ENCODE peak calls at places on chromosomes 1 and 21, in five cellular contexts. R is mesenchymal stem cell, L is H1, T is neuronal stem cell, P is trophoblast cell. W is an unnamed sample.

GRCh38 chr1:110053557-110054428 is 16.7 kb downstream of the ALX3 start:
- DNase-seq in P (peak), T (peak), L (no peak), R (peak), W (peak)

GRCh38 chr1:70887936-70888335 is 159.7 kb downstream of the PTGER3 start:
- DNase-seq in P (no peak), R (no peak), L (no peak), T (no peak), W (no peak)

GRCh38 chr1:202160377-202160940 is at the start of gene PTPN7:
- DNase-seq in R (no peak), L (no peak), P (no peak), T (no peak), W (peak)

GRCh38 chr1:39250460-39251240 is 46.2 kb downstream of the MACF1 start:
- DNase-seq in T (no peak), P (no peak), L (no peak), R (peak), W (no peak)

GRCh38 chr21:46500224-46500861 is 41.7 kb downstream of the DIP2A start:
- DNase-seq in P (no peak), T (no peak), R (peak), L (no peak), W (no peak)

GRCh38 chr1:232950919-232951579 is 638 bp downstream of the NTPCR start:
- DNase-seq in T (no peak), P (peak), R (peak), L (no peak), W (peak)

GRCh38 chr1:6634278-6635052 is 9.8 kb downstream of the THAP3 start:
- DNase-seq in R (peak), L (no peak), P (peak), T (no peak), W (peak)

GRCh38 chr1:110190282-110190929 is 19.7 kb upstream of the KCNC4 start:
- DNase-seq in T (no peak), P (no peak), R (no peak), L (no peak), W (no peak)

GRCh38 chr1:97745912-97746311 is 174.9 kb downstream of the DPYD start:
- DNase-seq in P (no peak), L (no peak), R (peak), T (no peak), W (no peak)

GRCh38 chr1:155504207-155504606 is 58.4 kb downstream of the ASH1L start:
- DNase-seq in T (no peak), L (no peak), P (peak), R (peak), W (no peak)

GRCh38 chr1:246058478-246058877 is 448.6 kb downstream of the SMYD3 start:
- DNase-seq in L (no peak), P (no peak), T (no peak), R (no peak), W (no peak)

GRCh38 chr1:220274122-220274855 is 2.0 kb upstream of the RAB3GAP2 start:
- DNase-seq in R (peak), L (no peak), T (no peak), P (no peak), W (no peak)

GRCh38 chr1:64934115-64934880 is 32.1 kb downstream of the JAK1 start:
- DNase-seq in T (no peak), R (peak), L (no peak), P (peak), W (no peak)

GRCh38 chr1:41483960-41484844 is at the start of gene EDN2:
- DNase-seq in L (no peak), T (no peak), P (peak), R (no peak), W (peak)

GRCh38 chr1:248858096-248858890 is 592 bp downstream of the ZNF692 start:
- DNase-seq in P (peak), T (peak), L (peak), R (peak), W (peak)

DNA sequence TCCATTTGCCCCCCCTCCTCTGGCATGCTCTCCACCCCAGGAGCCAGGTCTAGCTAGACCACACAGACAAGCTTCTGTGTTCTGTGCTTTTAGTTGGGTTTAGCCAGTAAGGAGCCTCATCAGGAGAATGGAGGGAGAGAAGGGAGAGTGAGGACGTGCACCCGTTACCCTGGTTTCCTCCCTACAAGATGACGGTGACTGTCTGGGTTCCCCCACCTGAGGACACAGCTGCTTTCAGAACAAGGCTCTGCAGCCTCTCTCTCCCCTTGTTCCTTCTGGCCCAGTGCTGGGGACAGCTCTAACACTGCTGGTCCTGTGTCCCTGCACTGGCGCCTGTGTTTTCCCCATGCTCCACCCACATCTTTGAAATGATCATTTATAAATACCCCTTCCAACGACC is 184.4 kb upstream of the GALNT2 start:
- DNase-seq in T (no peak), P (no peak), L (no peak), R (no peak), W (no peak)
- H2BK12ac ChIP-seq in T (no peak), P (no peak), L (no peak), R (no peak), W (no peak)

GRCh38 chr1:207009945-207010344 is 22.6 kb downstream of the C1orf116 start:
- DNase-seq in P (no peak), L (no peak), R (no peak), T (no peak), W (no peak)

GRCh38 chr1:207004931-207005830 is 27.4 kb downstream of the C1orf116 start:
- DNase-seq in P (peak), L (no peak), T (peak), R (peak), W (peak)

GRCh38 chr1:207006914-207007313 is 25.6 kb downstream of the C1orf116 start:
- DNase-seq in R (no peak), P (peak), T (no peak), L (no peak), W (no peak)

GRCh38 chr1:207009182-207009850 is 23.2 kb downstream of the C1orf116 start:
- DNase-seq in T (no peak), P (no peak), R (no peak), L (no peak), W (no peak)

DNA sequence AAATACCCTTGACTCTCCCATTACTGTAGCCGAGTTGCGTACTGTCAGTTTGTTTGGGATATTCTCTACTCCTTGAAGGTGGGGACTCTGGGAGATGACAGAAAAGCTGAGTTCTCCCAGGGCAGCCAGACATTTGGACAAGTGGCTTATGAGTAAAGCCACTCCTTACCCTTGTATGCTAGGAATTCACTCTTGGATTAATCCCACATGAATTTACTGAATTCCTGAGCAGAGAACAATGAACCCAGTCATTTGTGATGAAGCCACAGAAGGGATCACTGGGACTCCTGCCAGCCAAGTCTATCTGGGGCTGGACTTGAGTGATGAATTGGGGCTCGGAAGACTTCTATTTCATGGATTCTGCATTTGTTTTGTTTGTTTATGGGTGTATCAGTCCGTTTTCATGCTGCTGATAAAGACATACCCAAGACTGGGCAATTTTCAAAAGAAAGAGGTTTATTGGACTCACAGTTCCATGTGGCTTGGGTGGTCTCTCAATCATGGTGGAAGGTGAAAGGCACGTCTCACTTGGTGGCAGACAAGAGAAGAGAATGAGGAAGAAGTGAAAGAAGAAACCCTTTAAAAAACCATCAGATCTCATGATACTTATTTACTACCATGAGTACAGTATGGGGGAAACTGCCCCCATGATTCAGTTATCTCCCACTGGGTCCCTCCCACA is 25.1 kb downstream of the C1orf116 start:
- DNase-seq in P (peak), L (no peak), T (peak), R (peak), W (no peak)
- H4K8ac ChIP-seq in P (no peak), L (no peak), T (no peak), R (no peak), W (no peak)

DNA sequence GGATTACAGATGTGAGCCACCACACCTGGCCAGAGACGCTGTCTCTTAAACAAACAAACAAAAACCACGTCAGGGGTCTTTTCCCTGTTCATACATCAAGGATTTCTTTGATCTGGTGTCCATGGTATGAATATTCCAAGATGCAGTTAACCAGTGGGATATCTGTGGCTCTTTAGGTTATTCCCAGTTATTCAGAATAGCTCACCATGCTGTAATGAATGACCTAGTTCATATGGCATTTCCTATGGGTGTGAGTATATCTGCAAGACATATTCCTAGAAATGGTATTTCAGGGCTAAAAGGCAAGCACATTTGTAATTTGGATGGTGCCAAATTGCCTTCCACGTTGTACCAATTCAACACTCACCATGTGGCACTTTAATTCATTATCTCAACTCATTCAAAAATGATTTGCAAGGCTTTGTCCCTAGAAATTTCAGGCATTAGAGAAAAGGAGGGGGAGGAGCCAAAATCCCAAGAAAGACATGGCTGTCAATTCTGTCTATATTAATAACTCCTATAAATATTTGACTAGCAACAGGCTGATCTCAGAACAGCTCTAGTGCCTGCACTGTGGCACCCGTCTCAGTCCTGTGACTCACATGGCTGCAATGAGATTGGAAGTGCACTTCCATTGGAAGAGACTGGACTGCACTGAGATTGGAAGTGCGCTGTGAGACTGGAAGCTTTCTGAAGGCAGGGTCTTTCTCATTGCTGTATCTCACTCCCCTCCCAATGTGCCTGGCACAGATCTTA is 6.0 kb upstream of the STMN1 start:
- DNase-seq in T (no peak), R (peak), P (peak), L (no peak), W (no peak)
- H3K14ac ChIP-seq in T (no peak), R (no peak), P (no peak), L (no peak), W (no peak)

DNA sequence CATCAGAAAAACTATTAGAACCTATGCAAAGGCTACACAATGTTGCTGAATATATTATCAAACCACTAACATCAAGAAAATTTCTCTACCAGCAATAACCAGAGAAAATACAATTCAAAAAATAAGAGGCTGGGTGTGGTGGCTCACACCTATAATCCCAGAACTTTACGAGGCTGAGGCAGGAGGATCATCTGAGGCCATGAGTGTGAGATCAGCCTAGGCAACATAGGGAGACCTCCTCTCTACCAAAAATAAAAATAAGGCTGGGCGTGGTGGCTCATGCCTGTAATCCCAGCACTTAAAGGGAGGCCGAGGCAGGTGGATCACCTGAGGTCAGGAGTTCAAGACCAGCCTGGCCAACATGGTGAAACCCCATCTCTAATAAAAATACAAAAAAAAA is 16.9 kb upstream of the PUM1 start:
- DNase-seq in T (no peak), R (no peak), L (no peak), P (no peak), W (no peak)
- H2BK12ac ChIP-seq in T (no peak), R (no peak), L (no peak), P (no peak), W (no peak)

W was measured in H9.